ENCODE peak calls at places on chromosomes 13 and 19, in nine cellular contexts. W is BE2C, P is heart right ventricle, Z is aorta, J is thoracic aorta, O is Panc1, T is transverse colon, S is heart left ventricle, X is hepatocyte. A is an unnamed sample. For H3K9me3 and H3K36me3, the result is how much of the 10 kb centered on the place peaks cover.

GRCh38 chr13:80132741-80133601 is 208.0 kb downstream of the SPRY2 start:
- DNase-seq in W (peak), P (peak), Z (peak), J (peak), O (no peak), T (peak), S (peak), X (peak), A (peak)

GRCh38 chr13:62113145-62113544 is 697.5 kb upstream of the PCDH20 start:
- DNase-seq in W (no peak), P (no peak), Z (no peak), J (no peak), O (no peak), T (no peak), S (no peak), X (no peak), A (no peak)

GRCh38 chr19:7618366-7618765 is 11.0 kb downstream of the XAB2 start:
- DNase-seq in W (peak), P (no peak), Z (no peak), J (no peak), O (no peak), T (no peak), S (no peak), X (peak), A (peak)

GRCh38 chr13:89796196-89796595 is 1551.3 kb upstream of the MIR17HG start:
- DNase-seq in W (no peak), P (no peak), Z (no peak), J (no peak), O (no peak), T (no peak), S (no peak), X (no peak), A (no peak)

GRCh38 chr19:35718345-35719041 is 690 bp downstream of the KMT2B start:
- DNase-seq in W (peak), P (peak), Z (no peak), J (no peak), O (no peak), T (peak), S (peak), X (peak), A (peak)

GRCh38 chr13:25237083-25237482 is 50.2 kb downstream of the MTMR6 start:
- DNase-seq in W (no peak), P (no peak), Z (no peak), J (no peak), O (no peak), T (no peak), S (no peak), X (no peak), A (no peak)

GRCh38 chr19:35738021-35738886 is 4.0 kb downstream of the IGFLR1 start:
- DNase-seq in W (no peak), P (no peak), Z (no peak), J (no peak), O (no peak), T (no peak), S (no peak), X (no peak), A (no peak)

GRCh38 chr19:31418055-31418454 is 68.8 kb upstream of the TSHZ3 start:
- DNase-seq in W (no peak), P (no peak), Z (no peak), J (no peak), O (no peak), T (no peak), S (no peak), X (peak), A (no peak)

GRCh38 chr19:50252887-50253268 is 49.5 kb downstream of the MYH14 start:
- DNase-seq in W (no peak), P (no peak), Z (no peak), J (no peak), O (no peak), T (no peak), S (no peak), X (no peak), A (no peak)
- H3K9me3 ChIP-seq in W (under half), P (under half), Z (under half), J (under half), O (under half), T (under half), S (under half), X (under half), A (under half)

GRCh38 chr19:54451997-54452396 is 3.0 kb downstream of the LENG8 start:
- DNase-seq in W (no peak), P (no peak), Z (peak), J (no peak), O (no peak), T (no peak), S (no peak), X (no peak), A (no peak)

GRCh38 chr19:54452626-54453025 is 3.6 kb downstream of the LENG8 start:
- DNase-seq in W (no peak), P (no peak), Z (peak), J (no peak), O (no peak), T (no peak), S (no peak), X (no peak), A (no peak)

GRCh38 chr19:54455786-54456422 is 6.9 kb downstream of the LENG8 start:
- DNase-seq in W (no peak), P (no peak), Z (no peak), J (no peak), O (no peak), T (no peak), S (no peak), X (peak), A (no peak)

GRCh38 chr19:54454781-54455675 is 6.0 kb downstream of the LENG8 start:
- DNase-seq in W (no peak), P (no peak), Z (peak), J (no peak), O (no peak), T (no peak), S (no peak), X (peak), A (no peak)

GRCh38 chr19:54453921-54454780 is 5.2 kb downstream of the LENG8 start:
- DNase-seq in W (no peak), P (no peak), Z (peak), J (no peak), O (no peak), T (no peak), S (no peak), X (no peak), A (no peak)
- H3K36me3 ChIP-seq in W (half or more), P (half or more), Z (under half), J (half or more), O (under half), T (under half), S (half or more), X (under half), A (under half)

DNA sequence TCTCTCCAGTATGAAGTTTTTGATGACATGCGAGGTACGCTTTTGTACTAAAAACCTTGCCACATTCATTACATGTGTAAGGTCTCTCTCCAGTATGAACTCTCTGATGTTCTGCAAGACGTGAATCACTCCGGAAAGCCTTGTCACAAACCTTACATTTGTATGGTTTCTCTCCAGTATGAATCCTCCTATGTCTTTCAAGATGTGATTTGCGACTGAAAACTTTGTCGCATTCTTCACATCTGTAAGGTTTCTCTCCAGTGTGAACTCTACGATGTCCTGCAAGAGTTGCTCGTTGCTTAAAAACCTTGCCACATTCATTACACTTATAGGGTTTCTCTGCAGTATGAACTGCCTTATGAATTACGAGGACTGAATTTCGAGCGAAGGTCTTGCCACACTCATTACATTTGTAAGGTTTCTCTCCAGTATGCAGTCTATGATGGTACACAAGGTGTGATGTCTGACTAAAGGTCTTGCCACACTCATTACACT is 16.5 kb downstream of the ZNF320 start:
- DNase-seq in W (no peak), P (no peak), Z (no peak), J (no peak), O (no peak), T (no peak), S (no peak), X (no peak), A (no peak)
- H3K9me3 ChIP-seq in W (under half), P (under half), Z (under half), J (half or more), O (under half), T (half or more), S (under half), X (under half), A (under half)

DNA sequence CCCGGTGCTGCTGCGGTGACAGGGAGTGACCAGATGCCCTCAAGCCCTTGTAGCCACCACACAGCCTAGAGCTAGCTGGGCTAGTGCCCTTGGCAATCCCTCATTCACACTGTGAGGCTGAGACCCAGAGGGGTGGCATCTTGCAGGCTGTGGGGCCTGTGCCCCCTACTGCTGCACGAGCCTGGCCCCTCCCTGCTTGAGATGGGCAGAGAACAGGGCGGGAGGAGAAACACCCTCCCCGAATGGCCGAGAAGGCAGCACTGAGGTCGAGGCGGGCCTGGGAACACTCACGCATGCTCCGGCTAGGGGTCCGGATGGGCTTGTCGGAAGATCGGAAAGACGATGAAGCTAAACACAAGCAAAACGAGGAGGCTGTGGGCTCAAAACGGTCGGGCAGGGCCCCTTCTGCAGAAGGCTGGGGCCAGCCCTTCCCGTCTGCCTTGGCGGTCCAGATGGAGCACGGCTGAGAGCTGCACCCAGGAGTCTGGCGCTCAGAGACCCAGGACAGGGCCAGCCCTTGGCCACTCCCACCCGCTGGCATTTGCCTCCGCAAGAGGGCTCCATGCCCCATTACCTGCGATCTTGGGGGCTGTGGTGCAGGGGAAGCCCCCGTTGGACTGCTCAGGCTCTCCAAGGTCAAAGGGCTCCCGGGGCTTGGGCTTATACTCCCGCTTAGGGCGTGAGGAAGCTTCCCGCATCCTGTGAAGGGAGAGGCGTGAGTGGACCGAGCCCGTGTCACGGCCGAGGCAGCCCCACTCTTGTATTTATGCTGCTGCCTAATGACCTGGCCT is 18.9 kb downstream of the MPND start:
- DNase-seq in W (no peak), P (no peak), Z (peak), J (no peak), O (no peak), T (no peak), S (no peak), X (no peak), A (peak)
- H3K36me3 ChIP-seq in W (half or more), P (under half), Z (under half), J (half or more), O (under half), T (under half), S (half or more), X (under half), A (under half)

GRCh38 chr19:50192463-50193211 is 10.8 kb upstream of the MYH14 start:
- DNase-seq in W (no peak), P (no peak), Z (no peak), J (no peak), O (no peak), T (no peak), S (no peak), X (no peak), A (no peak)

GRCh38 chr19:50191270-50191669 is 12.2 kb upstream of the MYH14 start:
- DNase-seq in W (no peak), P (no peak), Z (no peak), J (no peak), O (no peak), T (no peak), S (no peak), X (no peak), A (no peak)

GRCh38 chr19:50187937-50188336 is 15.5 kb upstream of the MYH14 start:
- DNase-seq in W (no peak), P (no peak), Z (no peak), J (no peak), O (no peak), T (peak), S (no peak), X (no peak), A (no peak)

GRCh38 chr19:50190439-50190891 is 13.0 kb upstream of the MYH14 start:
- DNase-seq in W (no peak), P (no peak), Z (no peak), J (no peak), O (no peak), T (peak), S (no peak), X (no peak), A (no peak)

GRCh38 chr19:50189326-50189725 is 14.1 kb upstream of the MYH14 start:
- DNase-seq in W (no peak), P (no peak), Z (no peak), J (no peak), O (no peak), T (peak), S (no peak), X (no peak), A (no peak)
- H3K9me3 ChIP-seq in W (under half), P (under half), Z (under half), J (under half), O (under half), T (under half), S (under half), X (under half), A (under half)

DNA sequence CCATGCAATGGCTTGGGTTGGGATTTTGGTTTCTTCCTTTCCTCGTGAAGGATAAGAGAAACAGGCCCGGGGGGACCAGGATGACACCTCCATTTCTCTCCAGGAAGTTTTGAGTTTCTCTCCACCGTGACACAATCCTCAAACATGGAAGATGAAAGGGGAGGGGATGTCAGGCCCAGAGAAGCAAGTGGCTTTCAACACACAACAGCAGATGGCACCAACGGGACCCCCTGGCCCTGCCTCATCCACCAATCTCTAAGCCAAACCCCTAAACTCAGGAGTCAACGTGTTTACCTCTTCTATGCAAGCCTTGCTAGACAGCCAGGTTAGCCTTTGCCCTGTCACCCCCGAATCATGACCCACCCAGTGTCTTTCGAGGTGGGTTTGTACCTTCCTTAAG is 24.1 kb downstream of the SPC24 start:
- DNase-seq in W (no peak), P (no peak), Z (no peak), J (no peak), O (no peak), T (no peak), S (no peak), X (no peak), A (no peak)
- H3K36me3 ChIP-seq in W (half or more), P (under half), Z (under half), J (under half), O (under half), T (under half), S (half or more), X (under half), A (half or more)

DNA sequence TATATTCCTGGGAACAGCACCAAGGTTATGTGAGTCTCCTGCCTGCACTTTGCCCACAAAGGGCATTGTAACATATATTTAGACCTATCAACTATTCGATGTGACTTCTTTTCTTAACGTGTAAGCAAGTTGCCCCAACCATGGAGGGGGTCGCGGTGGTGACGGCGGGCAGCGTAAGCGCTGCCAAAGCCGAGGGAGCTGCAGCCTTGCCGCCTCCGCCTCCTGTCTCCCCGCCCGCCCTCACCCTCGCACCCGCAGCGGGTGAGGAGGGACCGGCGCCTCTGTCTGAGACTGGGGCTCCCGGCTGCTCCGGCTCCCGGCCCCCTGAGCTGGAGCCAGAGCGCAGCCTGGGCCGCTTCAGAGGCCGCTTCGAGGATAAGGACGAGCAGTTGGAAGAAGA is 59.0 kb downstream of the ZNF676 start:
- DNase-seq in W (no peak), P (no peak), Z (no peak), J (no peak), O (no peak), T (no peak), S (no peak), X (no peak), A (no peak)
- H3K9me3 ChIP-seq in W (under half), P (under half), Z (under half), J (under half), O (under half), T (under half), S (under half), X (under half), A (under half)

GRCh38 chr19:54147676-54148075 is 10.1 kb downstream of the CNOT3 start:
- DNase-seq in W (no peak), P (peak), Z (no peak), J (no peak), O (no peak), T (no peak), S (peak), X (no peak), A (no peak)
- H3K36me3 ChIP-seq in W (half or more), P (under half), Z (under half), J (half or more), O (half or more), T (under half), S (half or more), X (under half), A (under half)

DNA sequence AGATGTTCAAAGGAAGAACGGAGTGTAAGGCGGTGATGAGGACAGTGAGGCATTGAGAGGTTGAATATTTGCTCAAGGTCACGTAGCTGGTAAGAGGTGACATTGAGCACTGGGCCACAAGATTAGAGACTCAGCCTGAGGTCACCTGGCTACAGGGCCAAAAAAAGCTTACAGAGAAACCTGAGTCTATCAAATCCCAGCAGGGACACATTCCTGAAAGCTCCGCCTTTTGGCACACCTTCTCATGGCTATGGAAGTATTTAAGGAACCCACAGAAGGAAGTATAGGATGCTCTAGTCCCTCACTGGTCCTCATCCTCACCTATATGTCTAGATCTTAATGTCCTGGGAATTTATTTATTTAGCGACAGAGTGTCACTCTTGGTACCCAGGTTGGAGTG is 17.4 kb downstream of the ZNF586 start:
- DNase-seq in W (no peak), P (no peak), Z (no peak), J (no peak), O (no peak), T (no peak), S (no peak), X (no peak), A (no peak)
- H3K9me3 ChIP-seq in W (under half), P (under half), Z (under half), J (half or more), O (under half), T (under half), S (under half), X (under half), A (under half)

DNA sequence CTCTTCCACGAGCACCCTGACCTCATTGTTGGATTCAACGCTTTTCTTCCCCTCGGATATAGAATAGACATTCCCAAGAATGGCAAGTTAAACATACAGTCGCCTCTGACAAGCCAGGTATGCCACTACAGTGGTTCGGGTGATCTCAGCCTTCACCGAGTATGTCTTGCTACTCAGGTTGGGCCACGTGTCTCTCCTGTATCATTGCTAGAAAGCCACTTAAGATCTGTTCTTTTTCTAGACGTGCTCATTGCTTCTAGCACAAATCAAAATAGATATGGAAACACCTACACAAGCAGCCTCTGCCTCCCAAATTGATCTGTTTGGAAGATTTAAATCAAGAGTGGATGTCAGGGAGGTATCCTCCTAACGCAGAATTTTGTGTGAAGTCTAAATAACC is 2.3 kb downstream of the SIN3B start:
- DNase-seq in W (no peak), P (no peak), Z (no peak), J (no peak), O (no peak), T (no peak), S (no peak), X (no peak), A (no peak)
- H3K36me3 ChIP-seq in W (under half), P (under half), Z (under half), J (under half), O (under half), T (under half), S (half or more), X (under half), A (under half)